ENCODE peak calls at places on chromosome 20, in four cellular contexts. H is left ventricle myocardium inferior, Q is prostate gland, N is Caco-2. I is an unnamed sample.

GRCh38 chr20:23100754-23101107 is 14.6 kb upstream of the CD93 start:
- DNase-seq in Q (no peak), H (no peak), N (no peak), I (no peak)

GRCh38 chr20:7859371-7859802 is 80.9 kb downstream of the HAO1 start:
- DNase-seq in H (no peak), N (peak), Q (no peak), I (peak)

GRCh38 chr20:19817017-19817416 is 59.0 kb downstream of the RIN2 start:
- DNase-seq in Q (no peak), H (no peak), N (no peak), I (no peak)

GRCh38 chr20:59269396-59270025 is 30.9 kb upstream of the EDN3 start:
- DNase-seq in Q (no peak), N (no peak), H (no peak), I (no peak)

GRCh38 chr20:48839083-48839482 is 11.3 kb upstream of the PREX1 start:
- DNase-seq in H (no peak), N (no peak), Q (no peak), I (no peak)

GRCh38 chr20:34089655-34090324 is 22.3 kb downstream of the EIF2S2 start:
- DNase-seq in H (peak), N (no peak), Q (peak), I (peak)

GRCh38 chr20:39986231-39986904 is 702.7 kb downstream of the MAFB start:
- DNase-seq in H (peak), N (no peak), Q (peak), I (peak)

GRCh38 chr20:23086056-23086551 is at the start of gene CD93:
- DNase-seq in H (no peak), N (no peak), Q (no peak), I (no peak)

GRCh38 chr20:24863356-24863755 is 85.7 kb upstream of the CST7 start:
- DNase-seq in N (no peak), H (no peak), Q (no peak), I (no peak)

GRCh38 chr20:23146111-23146640 is 60.1 kb upstream of the CD93 start:
- DNase-seq in Q (no peak), N (no peak), H (no peak), I (no peak)

GRCh38 chr20:62236674-62236996 is 1.7 kb upstream of the OSBPL2 start:
- DNase-seq in N (no peak), Q (no peak), H (no peak), I (no peak)

GRCh38 chr20:20362774-20363435 is 5.0 kb upstream of the INSM1 start:
- DNase-seq in Q (no peak), N (peak), H (no peak), I (no peak)

GRCh38 chr20:62258499-62259293 is 20.4 kb downstream of the OSBPL2 start:
- DNase-seq in N (no peak), H (no peak), Q (no peak), I (no peak)

GRCh38 chr20:16654858-16655257 is 75.0 kb upstream of the SNRPB2 start:
- DNase-seq in H (no peak), Q (no peak), N (peak), I (peak)

GRCh38 chr20:63064310-63064709 is 57.5 kb upstream of the BHLHE23 start:
- DNase-seq in H (peak), Q (no peak), N (no peak), I (no peak)

GRCh38 chr20:40727960-40728359 is 38.9 kb upstream of the MAFB start:
- DNase-seq in N (no peak), H (no peak), Q (no peak), I (no peak)

GRCh38 chr20:266213-266603 is 8.7 kb downstream of the DEFB132 start:
- DNase-seq in N (no peak), Q (no peak), H (no peak), I (no peak)

GRCh38 chr20:40251284-40251932 is 437.6 kb downstream of the MAFB start:
- DNase-seq in N (peak), H (no peak), Q (no peak), I (no peak)

GRCh38 chr20:362271-363254 is 15.7 kb downstream of the NRSN2 start:
- DNase-seq in H (peak), Q (peak), N (peak), I (peak)

GRCh38 chr20:58963060-58963584 is 17.9 kb upstream of the NELFCD start:
- DNase-seq in Q (no peak), N (no peak), H (no peak), I (no peak)

GRCh38 chr20:18176318-18176785 is 38.7 kb downstream of the KAT14 start:
- DNase-seq in Q (no peak), H (no peak), N (peak), I (no peak)

GRCh38 chr20:48656661-48657211 is 171.1 kb downstream of the PREX1 start:
- DNase-seq in Q (no peak), H (no peak), N (peak), I (no peak)

GRCh38 chr20:57408536-57409233 is 17.5 kb downstream of the RBM38 start:
- DNase-seq in H (no peak), Q (no peak), N (no peak), I (no peak)

GRCh38 chr20:25341716-25342680 is 48.6 kb downstream of the ABHD12 start:
- DNase-seq in N (no peak), Q (no peak), H (no peak), I (no peak)

GRCh38 chr20:38049800-38050199 is 16.3 kb downstream of the RPRD1B start:
- DNase-seq in Q (peak), H (no peak), N (no peak), I (peak)

GRCh38 chr20:8434326-8434876 is 302.3 kb downstream of the PLCB1 start:
- DNase-seq in Q (no peak), H (no peak), N (no peak), I (no peak)

GRCh38 chr20:21436186-21436585 is 38.9 kb upstream of the NKX2-4 start:
- DNase-seq in Q (no peak), H (no peak), N (no peak), I (no peak)

GRCh38 chr20:58481541-58482021 is 33.6 kb downstream of the APCDD1L start:
- DNase-seq in N (peak), Q (no peak), H (no peak), I (no peak)

GRCh38 chr20:55746723-55747122 is 258.6 kb downstream of the CBLN4 start:
- DNase-seq in H (no peak), N (no peak), Q (no peak), I (no peak)

GRCh38 chr20:18224968-18225568 is 63.3 kb upstream of the ZNF133 start:
- DNase-seq in H (peak), N (no peak), Q (peak), I (no peak)

GRCh38 chr20:53960586-53961386 is 109.6 kb downstream of the BCAS1 start:
- DNase-seq in Q (no peak), N (no peak), H (no peak), I (no peak)

GRCh38 chr20:54167909-54168872 is 5.6 kb downstream of the CYP24A1 start:
- DNase-seq in N (no peak), Q (no peak), H (no peak), I (no peak)

GRCh38 chr20:16459019-16459700 is 114.1 kb downstream of the KIF16B start:
- DNase-seq in H (no peak), Q (no peak), N (no peak), I (peak)

GRCh38 chr20:63273635-63274380 is 1.2 kb downstream of the ARFGAP1 start:
- DNase-seq in H (no peak), Q (no peak), N (peak), I (no peak)

GRCh38 chr20:641516-641913 is 11.5 kb downstream of the SRXN1 start:
- DNase-seq in N (peak), H (no peak), Q (no peak), I (no peak)

GRCh38 chr20:63972312-63973159 is 2.8 kb upstream of the ZNF512B start:
- DNase-seq in H (peak), Q (no peak), N (no peak), I (no peak)

GRCh38 chr20:36275441-36276189 is 30.5 kb upstream of the DLGAP4 start:
- DNase-seq in Q (no peak), N (no peak), H (no peak), I (no peak)

GRCh38 chr20:860891-861290 is 27.4 kb downstream of the FAM110A start:
- DNase-seq in N (no peak), H (no peak), Q (no peak), I (no peak)

GRCh38 chr20:48831702-48832422 is 4.1 kb upstream of the PREX1 start:
- DNase-seq in N (no peak), H (peak), Q (no peak), I (no peak)

DNA sequence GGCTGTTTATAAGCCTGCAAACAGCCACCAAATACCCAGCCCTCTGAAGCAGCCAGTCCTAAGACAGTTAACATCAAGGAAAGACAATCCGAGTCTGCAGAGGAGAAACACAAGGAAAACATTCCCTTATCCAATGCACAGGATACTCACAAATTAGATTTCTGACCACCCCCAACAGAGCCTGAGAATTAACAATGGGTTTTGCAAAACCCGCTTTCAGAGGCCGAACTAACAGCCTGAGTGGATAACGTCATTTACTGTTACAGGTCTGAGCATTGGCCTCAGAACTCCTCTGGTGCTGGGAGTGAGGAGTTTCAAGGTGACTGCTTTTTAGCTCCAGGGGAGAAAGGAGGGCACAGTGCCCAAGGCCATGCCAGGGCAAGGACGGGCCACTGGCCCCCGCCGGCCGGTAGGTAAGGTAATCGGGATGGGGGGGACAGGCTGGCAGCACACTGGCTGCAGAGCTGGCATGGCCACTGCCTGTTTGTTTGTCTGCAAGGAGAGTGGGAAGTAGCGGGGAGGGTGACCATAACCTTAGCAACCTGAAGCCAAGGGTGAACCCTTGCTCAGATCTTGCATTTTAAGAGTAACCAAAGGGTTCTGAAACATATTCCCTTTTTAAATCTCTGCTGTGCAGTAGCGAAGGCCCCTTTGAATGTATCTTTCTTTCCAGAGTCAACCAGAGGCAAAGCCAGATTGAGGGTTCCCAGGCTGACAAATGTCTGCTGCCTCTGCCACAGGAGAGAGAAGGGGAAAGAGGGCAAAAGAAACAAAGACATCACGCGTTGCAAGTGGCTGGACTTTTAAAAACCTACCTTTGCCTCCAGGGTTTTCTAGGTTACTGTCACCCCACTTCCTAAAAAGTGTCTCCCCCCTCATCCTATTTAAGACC is 3.9 kb downstream of the ZMYND8 start:
- DNase-seq in Q (no peak), N (no peak), H (peak), I (no peak)
- H3K4me3 ChIP-seq in Q (no peak), N (no peak), H (peak), I (peak)

GRCh38 chr20:50571466-50571865 is 61.3 kb downstream of the PTPN1 start:
- DNase-seq in Q (no peak), N (no peak), H (no peak), I (no peak)

GRCh38 chr20:50567860-50568548 is 57.8 kb downstream of the PTPN1 start:
- DNase-seq in H (no peak), Q (no peak), N (no peak), I (no peak)

GRCh38 chr20:50568549-50568942 is 58.4 kb downstream of the PTPN1 start:
- DNase-seq in H (no peak), N (no peak), Q (no peak), I (no peak)

GRCh38 chr20:50572922-50573777 is 63.0 kb downstream of the PTPN1 start:
- DNase-seq in Q (no peak), N (no peak), H (peak), I (no peak)

DNA sequence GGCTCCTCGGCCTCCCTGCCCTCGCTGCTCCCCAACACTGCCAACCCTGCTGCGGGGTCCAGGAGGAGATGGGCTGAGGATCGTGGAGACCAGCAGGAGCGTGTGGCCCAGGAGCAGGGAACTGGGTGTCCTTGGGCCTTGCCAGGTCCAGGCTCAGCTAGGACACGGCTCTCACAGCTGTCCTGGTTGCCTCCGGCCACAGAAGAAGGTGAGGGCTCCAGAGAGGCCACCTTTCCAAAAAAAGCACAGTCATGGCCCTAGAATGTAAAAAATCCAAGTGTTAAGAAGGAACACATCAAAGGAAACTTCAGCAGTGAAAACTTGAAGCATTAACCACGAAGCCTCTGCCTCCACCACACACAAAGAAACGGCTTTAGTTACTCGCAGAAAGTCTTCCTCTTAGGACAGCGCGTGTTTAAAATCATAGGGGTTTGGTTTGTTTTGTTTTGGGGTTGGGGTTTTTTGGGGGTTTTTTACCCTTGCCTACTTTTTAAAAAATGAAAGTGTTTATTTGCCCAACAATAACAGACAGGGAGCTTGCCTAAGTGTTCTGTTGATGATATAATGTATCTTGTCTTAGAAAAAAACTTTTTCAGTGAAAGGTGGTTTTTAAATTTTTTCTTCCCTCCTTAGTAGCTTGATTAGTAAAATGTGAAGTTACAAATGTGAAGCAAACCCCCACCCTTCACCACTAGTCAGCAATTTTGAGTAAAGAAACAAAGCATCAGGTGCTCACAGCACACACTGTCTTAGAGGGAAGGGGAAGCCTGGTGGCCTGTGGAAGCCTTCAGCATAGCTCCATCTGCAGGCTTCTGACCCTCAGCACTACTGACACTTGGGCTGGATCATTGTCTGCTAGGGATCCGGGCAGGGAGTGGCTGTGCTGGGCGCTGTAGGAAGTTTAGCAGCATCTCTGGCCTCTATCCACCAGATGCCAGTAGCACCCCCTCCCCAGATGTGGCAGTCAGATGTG is 60.0 kb downstream of the PTPN1 start:
- DNase-seq in N (peak), Q (no peak), H (no peak), I (no peak)
- TF ChIP-seq CTCF in N (peak), Q (no peak), H (peak), I (no peak)

GRCh38 chr20:45053441-45054351 is 47.2 kb downstream of the KCNS1 start:
- DNase-seq in H (no peak), N (no peak), Q (no peak), I (no peak)
- H3K4me3 ChIP-seq in H (no peak), N (no peak), Q (no peak), I (no peak)

DNA sequence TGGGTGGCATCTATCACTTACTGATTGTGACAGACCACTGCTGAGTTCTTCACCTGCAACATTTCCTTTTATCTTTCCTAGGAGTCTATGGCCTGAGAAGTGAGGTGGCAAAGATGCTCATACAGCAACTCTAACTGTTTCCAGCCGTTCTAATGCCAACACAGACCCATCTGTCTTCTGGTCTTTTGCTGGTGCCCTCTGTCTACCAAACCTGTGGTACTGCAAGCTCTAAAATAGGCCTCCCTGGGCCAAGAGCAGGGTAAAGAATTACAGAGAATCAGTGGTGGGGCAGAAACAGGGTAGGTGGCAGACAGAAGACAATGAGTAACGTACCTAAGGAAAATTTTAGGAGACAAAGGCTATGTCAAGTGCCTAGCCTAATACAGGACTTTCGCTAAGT is 611.0 kb upstream of the FLRT3 start:
- DNase-seq in Q (no peak), N (peak), H (no peak), I (no peak)
- TF ChIP-seq CTCF in Q (no peak), N (no peak), H (no peak), I (peak)

GRCh38 chr20:1870792-1871550 is 24.2 kb upstream of the SIRPA start:
- DNase-seq in H (no peak), Q (no peak), N (peak), I (no peak)
- H3K4me3 ChIP-seq in H (no peak), Q (no peak), N (no peak), I (no peak)

DNA sequence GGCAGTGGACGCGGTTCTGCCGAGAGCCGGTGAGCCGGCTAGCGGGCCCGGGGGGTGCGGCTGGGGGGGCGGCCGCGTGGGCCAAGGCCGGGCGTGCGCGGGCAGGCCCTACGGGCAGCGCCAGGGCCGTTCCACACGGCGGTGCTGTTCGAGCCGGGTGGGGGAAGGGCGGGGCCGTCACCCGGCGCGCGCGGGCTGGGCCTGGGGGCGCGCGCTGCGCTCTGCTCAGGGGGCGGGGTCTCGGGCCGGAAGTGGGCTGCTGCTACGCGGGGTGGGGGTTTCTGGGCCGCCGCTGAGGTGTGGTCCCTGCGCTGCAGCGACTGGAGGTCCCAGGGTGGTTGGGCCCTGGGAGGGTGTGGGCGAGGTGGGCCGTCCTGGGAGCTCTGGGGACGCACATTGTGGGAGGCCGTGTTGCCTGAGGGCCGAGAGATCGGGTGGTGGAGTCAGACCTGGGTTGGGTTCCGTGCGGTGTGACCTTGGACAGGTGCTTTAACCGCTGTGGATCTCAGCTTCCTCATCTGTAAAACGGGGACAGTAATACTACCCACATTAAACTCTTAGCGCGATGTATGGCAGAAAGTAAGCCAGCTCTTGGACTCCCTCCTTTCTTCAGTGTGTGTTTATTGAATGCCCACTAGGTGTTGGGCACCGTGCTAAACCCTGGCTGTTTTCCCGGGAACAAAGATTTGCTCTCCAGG is 395 bp downstream of the MAPRE1 start:
- DNase-seq in H (peak), Q (peak), N (peak), I (peak)
- TF ChIP-seq CTCF in H (no peak), Q (no peak), N (peak), I (no peak)

GRCh38 chr20:9514072-9514460 is 324 bp upstream of the LAMP5 start:
- DNase-seq in Q (no peak), H (no peak), N (no peak), I (no peak)
- H3K4me3 ChIP-seq in Q (no peak), H (no peak), N (no peak), I (no peak)

DNA sequence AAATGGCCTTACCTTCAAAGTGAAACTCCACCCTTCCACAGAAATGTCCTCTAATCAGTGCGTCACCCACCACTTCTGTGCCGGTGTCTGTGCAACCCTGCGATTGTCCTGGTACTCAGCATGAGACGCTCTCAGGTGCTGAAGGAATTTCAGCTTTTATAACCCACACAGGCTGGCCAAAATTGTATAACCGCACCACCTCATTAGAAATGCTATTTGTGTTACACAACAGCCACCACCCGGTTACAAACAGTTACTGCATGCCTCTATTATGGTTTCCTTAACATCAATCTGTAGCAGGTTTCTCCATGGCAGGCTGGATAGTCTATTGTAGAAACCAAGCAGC is 51.5 kb downstream of the SLC23A2 start:
- DNase-seq in Q (peak), N (peak), H (no peak), I (peak)
- TF ChIP-seq CTCF in Q (peak), N (peak), H (peak), I (peak)

GRCh38 chr20:51562334-51563140 is 20.0 kb upstream of the NFATC2 start:
- DNase-seq in Q (peak), N (peak), H (peak), I (peak)

GRCh38 chr20:51565298-51565697 is 22.8 kb upstream of the NFATC2 start:
- DNase-seq in N (no peak), H (no peak), Q (no peak), I (no peak)

GRCh38 chr20:51563597-51564332 is 21.2 kb upstream of the NFATC2 start:
- DNase-seq in N (peak), Q (no peak), H (peak), I (no peak)

GRCh38 chr20:51562027-51562333 is 19.5 kb upstream of the NFATC2 start:
- DNase-seq in H (no peak), N (no peak), Q (no peak), I (no peak)

GRCh38 chr20:51563141-51563596 is 20.6 kb upstream of the NFATC2 start:
- DNase-seq in H (no peak), Q (no peak), N (no peak), I (no peak)
- H3K4me3 ChIP-seq in H (peak), Q (peak), N (peak), I (no peak)

I was measured in LNCaP clone FGC.